ENCODE peak calls at places on chromosome 4, in eight cellular contexts. One of them, this sample, is unnamed.

GRCh38 chr4:84957509-84958420 is 8.7 kb downstream of the WDFY3 start:
- DNase-seq in tibial nerve: no peak
- DNase-seq in heart right ventricle: no peak
- DNase-seq in effector memory CD4-positive, alpha-beta T cell: no peak
- DNase-seq in stomach: no peak
- DNase-seq in psoas muscle: no peak
- DNase-seq in BJ: no peak
- DNase-seq in osteoblast: no peak
- DNase-seq in this sample: no peak

GRCh38 chr4:123884922-123885321 is 488.3 kb downstream of the SPRY1 start:
- DNase-seq in tibial nerve: no peak
- DNase-seq in heart right ventricle: no peak
- DNase-seq in effector memory CD4-positive, alpha-beta T cell: no peak
- DNase-seq in stomach: no peak
- DNase-seq in psoas muscle: no peak
- DNase-seq in BJ: no peak
- DNase-seq in osteoblast: no peak
- DNase-seq in this sample: no peak

GRCh38 chr4:153564630-153565525 is 98.7 kb downstream of the TMEM131L start:
- DNase-seq in tibial nerve: no peak
- DNase-seq in heart right ventricle: no peak
- DNase-seq in effector memory CD4-positive, alpha-beta T cell: no peak
- DNase-seq in stomach: peak; percentile 50
- DNase-seq in psoas muscle: peak; percentile 52
- DNase-seq in BJ: no peak
- DNase-seq in osteoblast: no peak
- DNase-seq in this sample: no peak

GRCh38 chr4:78171482-78171881 is 114.4 kb downstream of the FRAS1 start:
- DNase-seq in tibial nerve: no peak
- DNase-seq in heart right ventricle: no peak
- DNase-seq in effector memory CD4-positive, alpha-beta T cell: no peak
- DNase-seq in stomach: no peak
- DNase-seq in psoas muscle: no peak
- DNase-seq in BJ: no peak
- DNase-seq in osteoblast: no peak
- DNase-seq in this sample: no peak

GRCh38 chr4:170682511-170682910 is 592.8 kb upstream of the AADAT start:
- DNase-seq in tibial nerve: no peak
- DNase-seq in heart right ventricle: no peak
- DNase-seq in effector memory CD4-positive, alpha-beta T cell: no peak
- DNase-seq in stomach: no peak
- DNase-seq in psoas muscle: no peak
- DNase-seq in BJ: no peak
- DNase-seq in osteoblast: no peak
- DNase-seq in this sample: no peak

GRCh38 chr4:61200195-61200990 is at the start of gene ADGRL3:
- DNase-seq in tibial nerve: no peak
- DNase-seq in heart right ventricle: peak; percentile 28
- DNase-seq in effector memory CD4-positive, alpha-beta T cell: no peak
- DNase-seq in stomach: no peak
- DNase-seq in psoas muscle: peak; percentile 41
- DNase-seq in BJ: no peak
- DNase-seq in osteoblast: peak; percentile 64
- DNase-seq in this sample: no peak

GRCh38 chr4:140469806-140470733 is 28.0 kb downstream of the MGAT4D start:
- DNase-seq in tibial nerve: no peak
- DNase-seq in heart right ventricle: no peak
- DNase-seq in effector memory CD4-positive, alpha-beta T cell: no peak
- DNase-seq in stomach: no peak
- DNase-seq in psoas muscle: peak; percentile 45
- DNase-seq in BJ: no peak
- DNase-seq in osteoblast: no peak
- DNase-seq in this sample: no peak

GRCh38 chr4:146442801-146443200 is 78.9 kb downstream of the SLC10A7 start:
- DNase-seq in tibial nerve: no peak
- DNase-seq in heart right ventricle: no peak
- DNase-seq in effector memory CD4-positive, alpha-beta T cell: no peak
- DNase-seq in stomach: no peak
- DNase-seq in psoas muscle: no peak
- DNase-seq in BJ: no peak
- DNase-seq in osteoblast: peak; percentile 48
- DNase-seq in this sample: no peak

GRCh38 chr4:16377887-16378286 is 151.6 kb upstream of the TAPT1 start:
- DNase-seq in tibial nerve: no peak
- DNase-seq in heart right ventricle: no peak
- DNase-seq in effector memory CD4-positive, alpha-beta T cell: no peak
- DNase-seq in stomach: no peak
- DNase-seq in psoas muscle: no peak
- DNase-seq in BJ: no peak
- DNase-seq in osteoblast: no peak
- DNase-seq in this sample: no peak

GRCh38 chr4:31234494-31234893 is 514.3 kb downstream of the PCDH7 start:
- DNase-seq in tibial nerve: no peak
- DNase-seq in heart right ventricle: no peak
- DNase-seq in effector memory CD4-positive, alpha-beta T cell: no peak
- DNase-seq in stomach: no peak
- DNase-seq in psoas muscle: no peak
- DNase-seq in BJ: no peak
- DNase-seq in osteoblast: no peak
- DNase-seq in this sample: no peak

GRCh38 chr4:10104991-10105276 is 11.7 kb downstream of the WDR1 start:
- DNase-seq in tibial nerve: no peak
- DNase-seq in heart right ventricle: no peak
- DNase-seq in effector memory CD4-positive, alpha-beta T cell: no peak
- DNase-seq in stomach: no peak
- DNase-seq in psoas muscle: no peak
- DNase-seq in BJ: no peak
- DNase-seq in osteoblast: peak; percentile 57
- DNase-seq in this sample: no peak

GRCh38 chr4:10105920-10106319 is 10.7 kb downstream of the WDR1 start:
- DNase-seq in tibial nerve: no peak
- DNase-seq in heart right ventricle: no peak
- DNase-seq in effector memory CD4-positive, alpha-beta T cell: no peak
- DNase-seq in stomach: no peak
- DNase-seq in psoas muscle: no peak
- DNase-seq in BJ: no peak
- DNase-seq in osteoblast: peak; percentile 46
- DNase-seq in this sample: no peak

GRCh38 chr4:10107111-10108091 is 9.2 kb downstream of the WDR1 start:
- DNase-seq in tibial nerve: no peak
- DNase-seq in heart right ventricle: no peak
- DNase-seq in effector memory CD4-positive, alpha-beta T cell: no peak
- DNase-seq in stomach: no peak
- DNase-seq in psoas muscle: no peak
- DNase-seq in BJ: no peak
- DNase-seq in osteoblast: peak; percentile 94
- DNase-seq in this sample: no peak

GRCh38 chr4:10105421-10105820 is 11.2 kb downstream of the WDR1 start:
- DNase-seq in tibial nerve: no peak
- DNase-seq in heart right ventricle: no peak
- DNase-seq in effector memory CD4-positive, alpha-beta T cell: no peak
- DNase-seq in stomach: no peak
- DNase-seq in psoas muscle: no peak
- DNase-seq in BJ: no peak
- DNase-seq in osteoblast: peak; percentile 80
- DNase-seq in this sample: no peak

DNA sequence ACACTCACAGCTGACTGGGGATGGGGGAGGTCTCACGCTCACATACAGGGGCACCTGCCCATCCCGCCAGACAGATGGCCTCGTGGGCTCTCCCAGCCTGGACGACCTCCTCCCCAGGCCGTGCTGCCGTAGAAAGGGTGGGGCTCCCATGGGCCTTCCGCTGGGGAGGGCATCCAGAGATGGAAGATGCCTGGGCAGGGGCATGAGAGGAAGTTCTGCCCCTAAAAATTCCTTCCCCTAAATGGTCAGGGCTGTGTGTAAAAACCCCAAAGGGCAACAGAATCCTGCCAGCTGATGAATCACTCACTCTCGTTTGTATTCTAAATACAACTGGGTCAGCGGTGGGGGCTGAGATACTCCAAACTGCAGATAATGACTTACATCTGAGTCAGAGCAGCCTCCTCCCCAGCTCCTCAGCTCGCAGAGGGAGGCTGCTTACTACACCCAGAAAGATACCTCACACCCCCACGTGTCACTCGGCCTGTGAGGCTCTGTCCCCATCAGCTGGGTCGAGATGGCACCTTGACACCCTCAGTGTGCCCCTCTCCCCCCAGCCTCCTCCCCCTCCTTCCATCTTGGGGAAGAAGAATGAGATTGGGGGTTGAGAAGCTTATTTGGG is 10.1 kb downstream of the WDR1 start:
- DNase-seq in tibial nerve: peak; percentile 84
- DNase-seq in heart right ventricle: peak; percentile 65
- DNase-seq in effector memory CD4-positive, alpha-beta T cell: peak; percentile 68
- DNase-seq in stomach: peak; percentile 54
- DNase-seq in psoas muscle: peak; percentile 83
- DNase-seq in BJ: peak; percentile 91
- DNase-seq in osteoblast: peak; percentile 100
- DNase-seq in this sample: peak; percentile 49
- H3K36me3 ChIP-seq in tibial nerve: no peaks in the 10 kb centered on the region
- H3K36me3 ChIP-seq in heart right ventricle: no peaks in the 10 kb centered on the region
- H3K36me3 ChIP-seq in effector memory CD4-positive, alpha-beta T cell: peaks cover 45% of the 10 kb centered on the region
- H3K36me3 ChIP-seq in stomach: peaks cover 71% of the 10 kb centered on the region
- H3K36me3 ChIP-seq in psoas muscle: peaks cover 27% of the 10 kb centered on the region
- H3K36me3 ChIP-seq in BJ: peaks cover 29% of the 10 kb centered on the region
- H3K36me3 ChIP-seq in osteoblast: peaks cover 70% of the 10 kb centered on the region
- H3K36me3 ChIP-seq in this sample: peaks cover 60% of the 10 kb centered on the region

GRCh38 chr4:38692421-38692820 is 28.4 kb downstream of the KLF3 start:
- DNase-seq in tibial nerve: no peak
- DNase-seq in heart right ventricle: no peak
- DNase-seq in effector memory CD4-positive, alpha-beta T cell: no peak
- DNase-seq in stomach: no peak
- DNase-seq in psoas muscle: no peak
- DNase-seq in BJ: no peak
- DNase-seq in osteoblast: no peak
- DNase-seq in this sample: no peak
- H3K36me3 ChIP-seq in tibial nerve: no peaks in the 10 kb centered on the region
- H3K36me3 ChIP-seq in heart right ventricle: no peaks in the 10 kb centered on the region
- H3K36me3 ChIP-seq in effector memory CD4-positive, alpha-beta T cell: peaks cover 81% of the 10 kb centered on the region
- H3K36me3 ChIP-seq in stomach: peaks cover 90% of the 10 kb centered on the region
- H3K36me3 ChIP-seq in psoas muscle: peaks cover 84% of the 10 kb centered on the region
- H3K36me3 ChIP-seq in BJ: peaks cover 15% of the 10 kb centered on the region
- H3K36me3 ChIP-seq in osteoblast: peaks cover 84% of the 10 kb centered on the region
- H3K36me3 ChIP-seq in this sample: peaks cover 81% of the 10 kb centered on the region

DNA sequence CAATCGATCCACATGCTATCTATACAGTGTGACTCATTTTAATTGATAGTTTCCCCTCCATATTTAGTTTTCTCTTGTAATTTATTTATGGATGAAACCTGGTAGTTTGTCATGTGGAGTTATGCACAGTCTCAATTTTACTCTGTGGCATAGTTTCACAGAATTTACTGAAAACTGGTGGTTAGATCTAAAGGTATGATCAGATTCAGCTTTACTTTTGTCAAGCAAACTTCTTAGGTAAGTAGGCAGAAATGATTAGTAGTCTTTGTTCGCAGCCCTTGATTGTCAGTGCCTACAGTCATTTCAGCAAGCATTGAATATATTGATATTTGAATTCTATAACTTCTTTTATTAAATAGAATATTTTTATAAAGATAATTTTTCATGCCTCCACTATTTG is 2.5 kb downstream of the ADD1 start:
- DNase-seq in tibial nerve: no peak
- DNase-seq in heart right ventricle: no peak
- DNase-seq in effector memory CD4-positive, alpha-beta T cell: no peak
- DNase-seq in stomach: no peak
- DNase-seq in psoas muscle: no peak
- DNase-seq in BJ: no peak
- DNase-seq in osteoblast: no peak
- DNase-seq in this sample: no peak
- H3K36me3 ChIP-seq in tibial nerve: no peaks in the 10 kb centered on the region
- H3K36me3 ChIP-seq in heart right ventricle: no peaks in the 10 kb centered on the region
- H3K36me3 ChIP-seq in effector memory CD4-positive, alpha-beta T cell: no peaks in the 10 kb centered on the region
- H3K36me3 ChIP-seq in stomach: no peaks in the 10 kb centered on the region
- H3K36me3 ChIP-seq in psoas muscle: no peaks in the 10 kb centered on the region
- H3K36me3 ChIP-seq in BJ: no peaks in the 10 kb centered on the region
- H3K36me3 ChIP-seq in osteoblast: no peaks in the 10 kb centered on the region
- H3K36me3 ChIP-seq in this sample: no peaks in the 10 kb centered on the region

GRCh38 chr4:41258783-41259182 is 2.1 kb downstream of the UCHL1 start:
- DNase-seq in tibial nerve: no peak
- DNase-seq in heart right ventricle: no peak
- DNase-seq in effector memory CD4-positive, alpha-beta T cell: no peak
- DNase-seq in stomach: no peak
- DNase-seq in psoas muscle: no peak
- DNase-seq in BJ: peak; percentile 45
- DNase-seq in osteoblast: peak; percentile 78
- DNase-seq in this sample: no peak

GRCh38 chr4:41264212-41264611 is 7.5 kb downstream of the UCHL1 start:
- DNase-seq in tibial nerve: no peak
- DNase-seq in heart right ventricle: no peak
- DNase-seq in effector memory CD4-positive, alpha-beta T cell: no peak
- DNase-seq in stomach: no peak
- DNase-seq in psoas muscle: no peak
- DNase-seq in BJ: no peak
- DNase-seq in osteoblast: no peak
- DNase-seq in this sample: no peak

GRCh38 chr4:41260315-41260714 is 3.6 kb downstream of the UCHL1 start:
- DNase-seq in tibial nerve: no peak
- DNase-seq in heart right ventricle: no peak
- DNase-seq in effector memory CD4-positive, alpha-beta T cell: no peak
- DNase-seq in stomach: no peak
- DNase-seq in psoas muscle: no peak
- DNase-seq in BJ: no peak
- DNase-seq in osteoblast: no peak
- DNase-seq in this sample: no peak

GRCh38 chr4:41257901-41258300 is 1.2 kb downstream of the UCHL1 start:
- DNase-seq in tibial nerve: no peak
- DNase-seq in heart right ventricle: no peak
- DNase-seq in effector memory CD4-positive, alpha-beta T cell: no peak
- DNase-seq in stomach: no peak
- DNase-seq in psoas muscle: no peak
- DNase-seq in BJ: no peak
- DNase-seq in osteoblast: no peak
- DNase-seq in this sample: no peak

DNA sequence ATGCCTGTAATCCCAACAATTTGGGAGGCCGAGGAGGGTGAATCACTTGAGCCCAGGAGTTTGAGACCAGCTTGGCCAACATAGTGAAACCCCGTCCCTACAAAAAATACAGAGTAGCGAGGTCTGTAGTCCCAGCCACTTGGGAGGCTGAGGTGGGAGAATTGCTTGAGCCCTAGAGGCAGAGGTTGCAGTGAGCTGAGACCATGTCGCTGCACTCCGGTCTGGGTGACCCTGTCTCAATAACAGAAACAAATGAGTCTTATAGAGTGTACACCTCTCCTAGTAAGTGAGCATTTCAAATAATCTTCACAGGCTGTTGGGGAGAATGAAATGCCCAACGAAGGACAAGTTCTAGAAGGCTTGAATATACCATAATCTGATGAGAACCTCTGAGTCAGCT is 5.5 kb downstream of the UCHL1 start:
- DNase-seq in tibial nerve: no peak
- DNase-seq in heart right ventricle: no peak
- DNase-seq in effector memory CD4-positive, alpha-beta T cell: no peak
- DNase-seq in stomach: no peak
- DNase-seq in psoas muscle: no peak
- DNase-seq in BJ: no peak
- DNase-seq in osteoblast: no peak
- DNase-seq in this sample: no peak
- H3K36me3 ChIP-seq in tibial nerve: no peaks in the 10 kb centered on the region
- H3K36me3 ChIP-seq in heart right ventricle: no peaks in the 10 kb centered on the region
- H3K36me3 ChIP-seq in effector memory CD4-positive, alpha-beta T cell: no peaks in the 10 kb centered on the region
- H3K36me3 ChIP-seq in stomach: no peaks in the 10 kb centered on the region
- H3K36me3 ChIP-seq in psoas muscle: no peaks in the 10 kb centered on the region
- H3K36me3 ChIP-seq in BJ: peaks cover 22% of the 10 kb centered on the region
- H3K36me3 ChIP-seq in osteoblast: no peaks in the 10 kb centered on the region
- H3K36me3 ChIP-seq in this sample: no peaks in the 10 kb centered on the region